ENCODE peak calls at places on chromosome 16, in ten cellular contexts. One of them, this sample, is unnamed.
A peak's percentile ranks its signal among the peaks of the same experiment; 100 is the strongest.

GRCh38 chr16:56911771-56912541 is 20.0 kb upstream of the HERPUD1 start:
- DNase-seq in dorsolateral prefrontal cortex: no peak
- DNase-seq in non-pigmented ciliary epithelial cell: no peak
- DNase-seq in activated CD4-positive, alpha-beta memory T cell treated with anti-CD3 and anti-CD28 coated beads for 36 hours: no peak
- DNase-seq in HEK293T: no peak
- DNase-seq in esophagus squamous epithelium: no peak
- DNase-seq in T47D: no peak
- DNase-seq in activated T-helper 1 cell treated with anti-CD3 and anti-CD28 coated beads, Interleukin-12 subunit alpha, Interleukin-12 subunit beta, Interleukin-2, Interleukin-4 antibody, amounts not matched to agents 30 ng/mL and 10 ng/mL and 1 ng/mL, durations not matched to agents 14 hours and 24 hours and 36 hours: no peak
- DNase-seq in fibroblast of lung: peak; percentile 87
- DNase-seq in activated CD4-positive, alpha-beta T cell treated with anti-CD3 and anti-CD28 coated beads for 48 hours: no peak
- DNase-seq in this sample: no peak

GRCh38 chr16:79176987-79177386 is 423.6 kb downstream of the MAF start:
- DNase-seq in dorsolateral prefrontal cortex: no peak
- DNase-seq in non-pigmented ciliary epithelial cell: no peak
- DNase-seq in activated CD4-positive, alpha-beta memory T cell treated with anti-CD3 and anti-CD28 coated beads for 36 hours: no peak
- DNase-seq in HEK293T: no peak
- DNase-seq in esophagus squamous epithelium: no peak
- DNase-seq in T47D: no peak
- DNase-seq in activated T-helper 1 cell treated with anti-CD3 and anti-CD28 coated beads, Interleukin-12 subunit alpha, Interleukin-12 subunit beta, Interleukin-2, Interleukin-4 antibody, amounts not matched to agents 30 ng/mL and 10 ng/mL and 1 ng/mL, durations not matched to agents 14 hours and 24 hours and 36 hours: no peak
- DNase-seq in fibroblast of lung: no peak
- DNase-seq in activated CD4-positive, alpha-beta T cell treated with anti-CD3 and anti-CD28 coated beads for 48 hours: no peak
- DNase-seq in this sample: no peak

GRCh38 chr16:67055712-67056487 is 27.0 kb downstream of the CBFB start:
- DNase-seq in dorsolateral prefrontal cortex: no peak
- DNase-seq in non-pigmented ciliary epithelial cell: peak; percentile 94
- DNase-seq in activated CD4-positive, alpha-beta memory T cell treated with anti-CD3 and anti-CD28 coated beads for 36 hours: peak; percentile 36
- DNase-seq in HEK293T: no peak
- DNase-seq in esophagus squamous epithelium: no peak
- DNase-seq in T47D: no peak
- DNase-seq in activated T-helper 1 cell treated with anti-CD3 and anti-CD28 coated beads, Interleukin-12 subunit alpha, Interleukin-12 subunit beta, Interleukin-2, Interleukin-4 antibody, amounts not matched to agents 30 ng/mL and 10 ng/mL and 1 ng/mL, durations not matched to agents 14 hours and 24 hours and 36 hours: no peak
- DNase-seq in fibroblast of lung: peak; percentile 98
- DNase-seq in activated CD4-positive, alpha-beta T cell treated with anti-CD3 and anti-CD28 coated beads for 48 hours: peak; percentile 30
- DNase-seq in this sample: peak; percentile 28

GRCh38 chr16:76639685-76640289 is 362.6 kb downstream of the CNTNAP4 start:
- DNase-seq in dorsolateral prefrontal cortex: no peak
- DNase-seq in non-pigmented ciliary epithelial cell: no peak
- DNase-seq in activated CD4-positive, alpha-beta memory T cell treated with anti-CD3 and anti-CD28 coated beads for 36 hours: no peak
- DNase-seq in HEK293T: peak; percentile 12
- DNase-seq in esophagus squamous epithelium: no peak
- DNase-seq in T47D: no peak
- DNase-seq in activated T-helper 1 cell treated with anti-CD3 and anti-CD28 coated beads, Interleukin-12 subunit alpha, Interleukin-12 subunit beta, Interleukin-2, Interleukin-4 antibody, amounts not matched to agents 30 ng/mL and 10 ng/mL and 1 ng/mL, durations not matched to agents 14 hours and 24 hours and 36 hours: no peak
- DNase-seq in fibroblast of lung: peak; percentile 0
- DNase-seq in activated CD4-positive, alpha-beta T cell treated with anti-CD3 and anti-CD28 coated beads for 48 hours: peak; percentile 3
- DNase-seq in this sample: no peak

GRCh38 chr16:64751906-64752305 is 370.0 kb downstream of the CDH11 start:
- DNase-seq in dorsolateral prefrontal cortex: no peak
- DNase-seq in non-pigmented ciliary epithelial cell: peak; percentile 59
- DNase-seq in activated CD4-positive, alpha-beta memory T cell treated with anti-CD3 and anti-CD28 coated beads for 36 hours: no peak
- DNase-seq in HEK293T: no peak
- DNase-seq in esophagus squamous epithelium: no peak
- DNase-seq in T47D: no peak
- DNase-seq in activated T-helper 1 cell treated with anti-CD3 and anti-CD28 coated beads, Interleukin-12 subunit alpha, Interleukin-12 subunit beta, Interleukin-2, Interleukin-4 antibody, amounts not matched to agents 30 ng/mL and 10 ng/mL and 1 ng/mL, durations not matched to agents 14 hours and 24 hours and 36 hours: no peak
- DNase-seq in fibroblast of lung: peak; percentile 91
- DNase-seq in activated CD4-positive, alpha-beta T cell treated with anti-CD3 and anti-CD28 coated beads for 48 hours: no peak
- DNase-seq in this sample: no peak

GRCh38 chr16:68236804-68237242 is 896 bp upstream of the ESRP2 start:
- DNase-seq in dorsolateral prefrontal cortex: no peak
- DNase-seq in non-pigmented ciliary epithelial cell: no peak
- DNase-seq in activated CD4-positive, alpha-beta memory T cell treated with anti-CD3 and anti-CD28 coated beads for 36 hours: no peak
- DNase-seq in HEK293T: no peak
- DNase-seq in esophagus squamous epithelium: no peak
- DNase-seq in T47D: no peak
- DNase-seq in activated T-helper 1 cell treated with anti-CD3 and anti-CD28 coated beads, Interleukin-12 subunit alpha, Interleukin-12 subunit beta, Interleukin-2, Interleukin-4 antibody, amounts not matched to agents 30 ng/mL and 10 ng/mL and 1 ng/mL, durations not matched to agents 14 hours and 24 hours and 36 hours: no peak
- DNase-seq in fibroblast of lung: no peak
- DNase-seq in activated CD4-positive, alpha-beta T cell treated with anti-CD3 and anti-CD28 coated beads for 48 hours: no peak
- DNase-seq in this sample: no peak

GRCh38 chr16:90046971-90047713 is 27.9 kb upstream of the DBNDD1 start:
- DNase-seq in dorsolateral prefrontal cortex: no peak
- DNase-seq in non-pigmented ciliary epithelial cell: no peak
- DNase-seq in activated CD4-positive, alpha-beta memory T cell treated with anti-CD3 and anti-CD28 coated beads for 36 hours: no peak
- DNase-seq in HEK293T: no peak
- DNase-seq in esophagus squamous epithelium: no peak
- DNase-seq in T47D: no peak
- DNase-seq in activated T-helper 1 cell treated with anti-CD3 and anti-CD28 coated beads, Interleukin-12 subunit alpha, Interleukin-12 subunit beta, Interleukin-2, Interleukin-4 antibody, amounts not matched to agents 30 ng/mL and 10 ng/mL and 1 ng/mL, durations not matched to agents 14 hours and 24 hours and 36 hours: no peak
- DNase-seq in fibroblast of lung: peak; percentile 57
- DNase-seq in activated CD4-positive, alpha-beta T cell treated with anti-CD3 and anti-CD28 coated beads for 48 hours: no peak
- DNase-seq in this sample: no peak

GRCh38 chr16:48409839-48410610 is 24.8 kb upstream of the SIAH1 start:
- DNase-seq in dorsolateral prefrontal cortex: no peak
- DNase-seq in non-pigmented ciliary epithelial cell: peak; percentile 79
- DNase-seq in activated CD4-positive, alpha-beta memory T cell treated with anti-CD3 and anti-CD28 coated beads for 36 hours: no peak
- DNase-seq in HEK293T: no peak
- DNase-seq in esophagus squamous epithelium: no peak
- DNase-seq in T47D: no peak
- DNase-seq in activated T-helper 1 cell treated with anti-CD3 and anti-CD28 coated beads, Interleukin-12 subunit alpha, Interleukin-12 subunit beta, Interleukin-2, Interleukin-4 antibody, amounts not matched to agents 30 ng/mL and 10 ng/mL and 1 ng/mL, durations not matched to agents 14 hours and 24 hours and 36 hours: no peak
- DNase-seq in fibroblast of lung: peak; percentile 95
- DNase-seq in activated CD4-positive, alpha-beta T cell treated with anti-CD3 and anti-CD28 coated beads for 48 hours: no peak
- DNase-seq in this sample: no peak

GRCh38 chr16:49608801-49609200 is 235.2 kb downstream of the C16orf78 start:
- DNase-seq in dorsolateral prefrontal cortex: no peak
- DNase-seq in non-pigmented ciliary epithelial cell: peak; percentile 34
- DNase-seq in activated CD4-positive, alpha-beta memory T cell treated with anti-CD3 and anti-CD28 coated beads for 36 hours: no peak
- DNase-seq in HEK293T: no peak
- DNase-seq in esophagus squamous epithelium: no peak
- DNase-seq in T47D: no peak
- DNase-seq in activated T-helper 1 cell treated with anti-CD3 and anti-CD28 coated beads, Interleukin-12 subunit alpha, Interleukin-12 subunit beta, Interleukin-2, Interleukin-4 antibody, amounts not matched to agents 30 ng/mL and 10 ng/mL and 1 ng/mL, durations not matched to agents 14 hours and 24 hours and 36 hours: no peak
- DNase-seq in fibroblast of lung: peak; percentile 73
- DNase-seq in activated CD4-positive, alpha-beta T cell treated with anti-CD3 and anti-CD28 coated beads for 48 hours: no peak
- DNase-seq in this sample: no peak